ENCODE peak calls at places on chromosomes 5 and 9, in six cellular contexts. I is astrocyte of the spinal cord, P is GM06990, T is heart left ventricle, S is Panc1, G is tibial nerve. H is an unnamed sample.
A peak's percentile ranks its signal among the peaks of the same experiment; 100 is the strongest.

GRCh38 chr9:125549465-125550215 is 157.4 kb downstream of the MAPKAP1 start:
- DNase-seq in I (peak; percentile 63), P (no peak), T (no peak), S (no peak), G (peak; percentile 42), H (peak; percentile 88)

GRCh38 chr5:96649251-96649937 is 12.8 kb upstream of the CAST start:
- DNase-seq in I (no peak), P (no peak), T (no peak), S (no peak), G (no peak), H (no peak)

GRCh38 chr9:138025417-138025816 is 147.8 kb downstream of the CACNA1B start:
- DNase-seq in I (no peak), P (no peak), T (no peak), S (no peak), G (no peak), H (no peak)

GRCh38 chr9:10274983-10275382 is 337.8 kb downstream of the PTPRD start:
- DNase-seq in I (peak; percentile 26), P (no peak), T (no peak), S (no peak), G (no peak), H (no peak)

GRCh38 chr5:85049020-85049419 is 664.3 kb upstream of the EDIL3 start:
- DNase-seq in I (peak; percentile 71), P (no peak), T (no peak), S (no peak), G (no peak), H (peak; percentile 1)

GRCh38 chr5:142800776-142801494 is 30.8 kb downstream of the ARHGAP26 start:
- DNase-seq in I (no peak), P (no peak), T (no peak), S (no peak), G (no peak), H (no peak)

GRCh38 chr5:119613937-119614336 is 15.4 kb upstream of the FAM170A start:
- DNase-seq in I (no peak), P (no peak), T (no peak), S (no peak), G (no peak), H (peak; percentile 69)

GRCh38 chr5:45385321-45386058 is 310.7 kb downstream of the HCN1 start:
- DNase-seq in I (peak; percentile 88), P (no peak), T (no peak), S (no peak), G (no peak), H (no peak)

GRCh38 chr9:92094655-92095054 is 20.6 kb downstream of the SPTLC1 start:
- DNase-seq in I (peak; percentile 5), P (no peak), T (no peak), S (no peak), G (no peak), H (no peak)

GRCh38 chr5:98694902-98695301 is 78.6 kb upstream of the RGMB start:
- DNase-seq in I (no peak), P (no peak), T (no peak), S (no peak), G (no peak), H (no peak)
- H3K4me3 ChIP-seq in I (no peak overlapping the region), P (no peak overlapping the region), T (no peak overlapping the region), S (no peak overlapping the region), G (no peak overlapping the region), H (no peak overlapping the region)

GRCh38 chr9:83061036-83061435 is 1.9 kb downstream of the RASEF start:
- DNase-seq in I (peak; percentile 15), P (no peak), T (no peak), S (no peak), G (no peak), H (no peak)

GRCh38 chr9:83059417-83059816 is 3.5 kb downstream of the RASEF start:
- DNase-seq in I (no peak), P (no peak), T (no peak), S (no peak), G (no peak), H (no peak)

GRCh38 chr9:83062653-83063527 is at the start of gene RASEF:
- DNase-seq in I (peak; percentile 42), P (no peak), T (peak; percentile 24), S (no peak), G (no peak), H (peak; percentile 56)

GRCh38 chr9:83062011-83062652 is 810 bp downstream of the RASEF start:
- DNase-seq in I (peak; percentile 45), P (no peak), T (peak; percentile 19), S (no peak), G (no peak), H (peak; percentile 68)

GRCh38 chr9:83060557-83060956 is 2.4 kb downstream of the RASEF start:
- DNase-seq in I (no peak), P (no peak), T (no peak), S (no peak), G (no peak), H (peak; percentile 66)
- TF ChIP-seq CTCF in I (no peak), P (no peak), T (no peak), S (no peak), G (no peak), H (no peak)

GRCh38 chr9:118483677-118484076 is 779.5 kb downstream of the TLR4 start:
- DNase-seq in I (no peak), P (no peak), T (no peak), S (no peak), G (no peak), H (no peak)
- H3K4me3 ChIP-seq in I (no peak overlapping the region), P (no peak overlapping the region), T (no peak overlapping the region), S (no peak overlapping the region), G (no peak overlapping the region), H (no peak overlapping the region)

GRCh38 chr5:140246378-140247122 is 56.4 kb downstream of the PFDN1 start:
- DNase-seq in I (peak; percentile 86), P (no peak), T (peak; percentile 62), S (no peak), G (no peak), H (no peak)
- TF ChIP-seq CTCF in I (no peak), P (no peak), T (no peak), S (no peak), G (no peak), H (no peak)

DNA sequence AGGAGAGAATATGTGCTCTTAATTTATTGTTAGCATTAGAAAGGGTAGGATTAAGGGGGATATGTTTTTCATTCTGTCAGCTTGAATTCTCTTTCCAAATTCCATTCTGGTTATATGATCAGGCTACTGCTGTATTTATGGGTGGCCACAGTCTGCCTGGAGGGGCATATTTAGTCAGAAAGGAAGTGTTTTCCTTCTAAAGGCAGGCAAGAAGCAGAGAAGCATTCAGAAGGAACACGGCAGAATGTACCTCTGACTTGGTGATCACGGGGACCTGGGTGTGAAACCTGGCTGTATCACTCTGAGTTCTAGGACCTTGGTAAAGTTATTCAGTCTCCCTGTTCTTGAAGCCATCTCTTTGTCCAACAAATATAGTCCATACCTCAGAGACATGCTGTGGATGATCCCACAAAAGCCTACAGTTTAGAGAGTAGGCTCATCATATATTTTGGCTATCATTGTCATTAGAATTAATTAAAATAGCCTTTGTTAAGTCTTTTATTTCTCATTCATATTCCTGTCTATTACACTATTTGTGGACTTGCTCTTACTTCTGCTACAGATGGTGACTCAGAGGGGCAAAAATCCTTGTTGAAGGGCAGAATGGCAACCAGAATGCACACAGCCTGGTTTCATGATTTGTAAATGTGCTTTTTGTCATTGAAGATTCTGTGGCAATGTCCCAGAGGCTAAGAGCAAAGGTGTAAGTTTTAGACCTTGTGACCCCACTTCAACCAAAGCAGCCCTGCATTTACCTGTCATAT is 2.7 kb downstream of the TNC start:
- DNase-seq in I (peak; percentile 44), P (no peak), T (no peak), S (no peak), G (no peak), H (no peak)
- H3K4me3 ChIP-seq in I (peak overlapping the region; percentile 19), P (no peak overlapping the region), T (no peak overlapping the region), S (peak overlapping the region; percentile 36), G (no peak overlapping the region), H (no peak overlapping the region)

GRCh38 chr5:131564229-131564652 is 70.8 kb downstream of the RAPGEF6 start:
- DNase-seq in I (no peak), P (no peak), T (no peak), S (no peak), G (no peak), H (no peak)

DNA sequence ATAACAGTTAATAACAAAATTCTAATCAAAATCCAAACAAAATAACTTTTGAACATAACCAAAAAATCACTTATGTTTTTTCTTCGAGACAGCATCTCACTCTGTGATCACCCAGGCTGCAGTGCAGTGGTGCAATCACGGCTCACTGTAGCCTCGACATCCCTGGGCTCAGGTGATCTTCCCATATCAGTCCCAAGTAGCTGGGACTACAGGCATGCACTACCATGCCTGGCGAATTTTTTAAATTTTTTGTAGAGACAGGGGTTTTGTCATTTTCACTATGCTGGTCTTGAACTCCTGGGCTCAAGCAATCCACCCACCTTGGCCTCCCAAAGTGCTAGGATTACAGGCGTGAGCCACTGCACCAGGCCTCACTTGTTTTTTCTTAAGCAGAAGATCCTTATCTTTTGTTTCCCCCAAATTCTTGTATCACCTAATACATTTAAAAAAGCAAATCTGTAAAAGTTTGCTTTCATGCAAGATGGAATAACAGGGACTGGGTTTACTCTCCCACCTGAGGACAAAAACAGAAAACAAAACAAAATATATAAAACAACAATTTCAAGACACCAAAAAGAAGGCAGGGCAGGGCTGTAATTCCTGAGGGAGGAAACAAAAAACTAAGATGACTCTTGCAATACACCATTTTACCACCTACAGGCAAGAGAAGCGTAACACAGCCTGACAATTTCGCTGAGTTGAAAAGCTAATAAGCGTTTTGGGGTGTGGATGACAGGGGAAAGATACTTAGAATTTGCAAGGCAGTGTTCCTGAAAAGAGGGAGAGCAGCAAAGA is 71.4 kb downstream of the RAPGEF6 start:
- DNase-seq in I (no peak), P (no peak), T (no peak), S (no peak), G (no peak), H (no peak)
- TF ChIP-seq CTCF in I (no peak), P (no peak), T (no peak), S (no peak), G (no peak), H (no peak)

DNA sequence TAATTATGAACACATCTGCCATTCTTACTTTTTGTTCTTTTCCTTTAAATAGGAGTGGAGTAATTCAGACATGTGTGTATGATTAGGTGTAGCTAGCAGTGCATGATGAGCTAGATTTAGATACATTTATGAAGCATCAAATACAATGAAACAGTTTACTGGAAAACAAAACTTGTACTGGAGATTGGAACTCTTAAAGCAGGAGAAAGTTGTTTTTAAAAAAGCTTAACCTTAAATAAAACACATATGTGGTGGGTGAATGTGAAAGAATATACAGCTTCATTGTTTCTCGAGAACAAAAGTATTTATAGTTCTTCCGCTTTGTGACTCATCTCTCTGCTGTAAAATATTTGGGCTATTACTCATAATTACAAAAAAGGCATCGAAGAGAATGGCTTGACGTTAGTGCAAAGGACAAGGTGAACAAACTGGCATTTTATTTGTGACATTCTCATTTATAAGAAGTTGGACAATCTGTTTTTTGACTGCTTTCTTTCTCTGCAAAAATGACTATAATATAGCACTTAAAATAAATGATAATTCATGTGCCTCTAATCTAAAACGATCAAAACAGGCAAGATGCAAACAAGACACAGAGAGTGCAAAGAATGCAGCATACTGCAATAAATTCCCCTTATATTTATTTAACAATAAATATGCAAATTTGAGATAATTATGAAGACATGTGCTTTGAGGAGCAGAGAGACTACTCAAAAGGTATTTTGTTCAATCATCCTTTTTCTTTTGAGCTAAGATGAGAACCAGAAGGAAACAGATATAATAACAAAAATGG is 478.8 kb downstream of the CETN3 start:
- DNase-seq in I (peak; percentile 83), P (peak; percentile 67), T (no peak), S (peak; percentile 74), G (no peak), H (no peak)
- H3K4me3 ChIP-seq in I (no peak overlapping the region), P (no peak overlapping the region), T (no peak overlapping the region), S (no peak overlapping the region), G (no peak overlapping the region), H (no peak overlapping the region)